ENCODE peak calls at places on chromosomes 13 and 19, in five cellular contexts. U is AG04450, P is endodermal cell, T is heart left ventricle, R is left ventricle myocardium inferior. Z is an unnamed sample.
A peak's percentile ranks its signal among the peaks of the same experiment; 100 is the strongest.

GRCh38 chr19:3404324-3405260 is 38.2 kb downstream of the NFIC start:
- DNase-seq in R (peak; percentile 89), U (peak; percentile 81), P (peak; percentile 60), T (peak; percentile 92), Z (peak; percentile 90)

GRCh38 chr13:99165753-99166587 is 34.7 kb upstream of the UBAC2 start:
- DNase-seq in U (no peak), R (no peak), T (no peak), P (no peak), Z (no peak)

GRCh38 chr19:46731007-46731501 is 14.1 kb upstream of the PRKD2 start:
- DNase-seq in P (no peak), U (peak; percentile 59), T (peak; percentile 77), R (no peak), Z (peak; percentile 94)

GRCh38 chr19:4993683-4994082 is 24.8 kb downstream of the KDM4B start:
- DNase-seq in U (no peak), R (no peak), T (no peak), P (no peak), Z (no peak)

GRCh38 chr19:38059897-38060296 is 152.9 kb downstream of the SIPA1L3 start:
- DNase-seq in U (no peak), P (no peak), T (no peak), R (no peak), Z (no peak)

GRCh38 chr19:406999-407491 is 1.9 kb downstream of the C2CD4C start:
- DNase-seq in R (no peak), P (peak; percentile 50), U (no peak), T (peak; percentile 52), Z (no peak)

GRCh38 chr13:35557475-35557874 is 81.0 kb upstream of the MAB21L1 start:
- DNase-seq in P (no peak), T (no peak), R (no peak), U (no peak), Z (no peak)

GRCh38 chr19:50711805-50712204 is 7.8 kb downstream of the SHANK1 start:
- DNase-seq in T (no peak), R (no peak), U (no peak), P (no peak), Z (no peak)

GRCh38 chr19:38913958-38914357 is 2.0 kb upstream of the CCER2 start:
- DNase-seq in T (no peak), U (no peak), R (no peak), P (no peak), Z (no peak)

GRCh38 chr13:45873491-45874360 is 22.2 kb upstream of the SIAH3 start:
- DNase-seq in P (peak; percentile 56), R (no peak), T (no peak), U (no peak), Z (peak; percentile 26)

GRCh38 chr13:43095771-43096719 is 72.7 kb downstream of the DNAJC15 start:
- DNase-seq in U (no peak), P (no peak), R (no peak), T (no peak), Z (no peak)

GRCh38 chr13:95404141-95404882 is 103.1 kb upstream of the ABCC4 start:
- DNase-seq in R (peak; percentile 79), U (peak; percentile 55), T (peak; percentile 90), P (peak; percentile 95), Z (peak; percentile 79)

GRCh38 chr13:33494596-33495214 is 209.2 kb upstream of the STARD13 start:
- DNase-seq in T (no peak), R (peak; percentile 17), U (peak; percentile 84), P (no peak), Z (peak; percentile 93)

GRCh38 chr19:52345162-52345561 is 9.1 kb downstream of the ZNF610 start:
- DNase-seq in T (no peak), U (no peak), P (no peak), R (no peak), Z (no peak)

DNA sequence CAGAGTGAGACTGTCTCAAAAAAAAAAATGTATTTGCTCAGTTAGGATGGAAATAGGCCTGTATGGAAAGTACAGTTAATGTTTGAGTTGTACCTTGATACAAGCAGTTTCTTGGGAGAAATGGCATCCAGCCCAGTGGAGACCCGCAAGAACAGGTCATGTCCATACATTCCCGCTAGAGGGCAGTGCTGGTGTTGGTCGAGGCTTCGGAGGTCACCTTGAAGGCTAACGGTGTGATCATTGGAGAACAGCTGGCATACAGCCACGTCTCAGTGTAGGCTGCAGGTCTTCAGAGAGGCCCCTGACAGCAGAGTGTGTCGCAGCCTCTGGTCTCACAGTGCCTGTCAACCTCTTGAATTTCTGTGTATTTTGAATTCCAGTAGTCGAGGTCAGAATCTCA is 7.5 kb downstream of the ZNF610 start:
- DNase-seq in R (peak; percentile 20), U (no peak), P (peak; percentile 91), T (no peak), Z (no peak)
- TF ChIP-seq CTCF in R (peak; percentile 72), U (peak; percentile 20), P (peak; percentile 87), T (peak; percentile 52), Z (peak; percentile 35)

DNA sequence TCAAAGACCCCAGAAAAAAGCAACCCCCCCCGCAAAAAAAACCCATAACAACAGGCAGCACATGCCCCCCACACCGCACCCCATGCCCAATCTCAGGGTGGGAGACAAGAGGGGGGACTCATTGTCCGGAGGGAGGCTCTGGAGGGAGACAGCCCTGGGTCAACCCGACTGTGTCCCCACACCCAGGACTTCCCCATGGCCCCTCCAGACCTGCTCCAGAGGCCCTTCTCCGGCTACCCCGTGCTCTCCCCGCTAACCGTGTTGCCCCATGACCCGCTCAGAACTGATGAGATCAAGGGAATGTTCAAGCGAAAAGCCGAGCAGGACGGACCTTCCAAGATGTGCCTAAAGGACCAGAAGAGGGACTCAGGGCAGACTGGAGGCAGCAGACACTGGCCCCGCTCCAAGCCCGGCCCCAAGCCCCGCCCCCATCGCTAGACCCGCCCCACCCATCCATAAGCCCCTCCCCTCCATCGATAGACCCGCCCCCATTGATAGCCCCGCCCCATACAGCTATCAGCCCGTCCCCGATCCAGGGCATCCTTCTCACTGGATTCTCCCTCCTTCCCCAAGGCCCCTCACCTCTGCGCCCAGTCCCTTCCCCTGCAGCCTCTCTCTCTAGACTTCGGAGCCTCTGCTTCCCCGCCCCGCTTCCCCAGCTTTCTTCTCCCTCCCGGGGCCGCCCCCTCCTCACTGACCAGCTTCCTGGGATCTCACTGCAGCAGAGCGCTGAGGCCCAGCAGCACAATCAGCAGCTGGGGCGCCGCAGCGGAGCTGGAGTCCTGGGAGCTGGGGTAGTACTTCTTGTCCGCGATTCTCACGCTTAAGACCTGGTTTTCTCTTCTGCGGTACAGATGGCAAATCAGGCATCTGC is 2.2 kb downstream of the BST2 start:
- DNase-seq in U (no peak), T (peak; percentile 65), R (no peak), P (peak; percentile 96), Z (no peak)
- H3K4me3 ChIP-seq in U (no peak overlapping the region), T (peak overlapping the region; percentile 55), R (peak overlapping the region; percentile 71), P (peak overlapping the region; percentile 98), Z (no peak overlapping the region)

GRCh38 chr19:41957161-41957837 is 1.8 kb downstream of the RABAC1 start:
- DNase-seq in P (no peak), U (no peak), T (no peak), R (no peak), Z (no peak)
- TF ChIP-seq CTCF in P (no peak), U (no peak), T (no peak), R (no peak), Z (no peak)

GRCh38 chr13:44373247-44373600 is 400 bp upstream of the SERP2 start:
- DNase-seq in U (no peak), P (peak; percentile 67), T (no peak), R (no peak), Z (no peak)
- H3K4me3 ChIP-seq in U (peak overlapping the region; percentile 60), P (peak overlapping the region; percentile 65), T (peak overlapping the region; percentile 69), R (peak overlapping the region; percentile 85), Z (peak overlapping the region; percentile 37)

GRCh38 chr13:28796938-28797257 is 23.2 kb upstream of the MTUS2 start:
- DNase-seq in P (no peak), T (no peak), R (no peak), U (no peak), Z (no peak)
- TF ChIP-seq CTCF in P (no peak), T (no peak), R (no peak), U (no peak), Z (no peak)

GRCh38 chr19:8004723-8005513 is 523 bp downstream of the ELAVL1 start:
- DNase-seq in T (no peak), R (no peak), P (no peak), U (no peak), Z (peak; percentile 12)

GRCh38 chr19:8005534-8006256 is at the start of gene ELAVL1:
- DNase-seq in R (peak; percentile 92), P (peak; percentile 94), U (peak; percentile 50), T (peak; percentile 96), Z (peak; percentile 86)

GRCh38 chr19:8001995-8002849 is 3.2 kb downstream of the ELAVL1 start:
- DNase-seq in P (peak; percentile 99), U (peak; percentile 43), R (peak; percentile 84), T (peak; percentile 91), Z (peak; percentile 82)

GRCh38 chr19:8001651-8001994 is 3.8 kb downstream of the ELAVL1 start:
- DNase-seq in U (no peak), P (no peak), T (no peak), R (no peak), Z (no peak)

DNA sequence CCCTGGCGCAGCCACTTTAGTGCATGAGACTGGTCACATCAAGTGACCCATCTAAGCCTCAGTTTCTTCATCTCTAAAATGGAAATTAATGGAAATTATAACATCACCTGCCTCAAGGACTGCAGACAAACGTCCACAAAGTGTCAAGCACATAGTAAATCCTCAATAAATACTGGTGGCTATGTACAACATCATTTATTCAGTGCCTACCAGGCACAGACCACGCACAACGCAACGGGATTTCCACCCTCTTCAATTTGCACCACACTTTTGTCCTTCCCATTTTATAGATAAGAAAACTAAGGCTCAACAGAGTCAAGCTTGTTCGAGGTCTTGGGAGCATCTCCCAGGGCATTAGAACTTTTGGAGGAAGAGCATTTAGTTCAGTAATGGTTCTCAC is 1.4 kb downstream of the ELAVL1 start:
- DNase-seq in P (no peak), U (no peak), T (no peak), R (no peak), Z (no peak)
- H3K4me3 ChIP-seq in P (peak overlapping the region; percentile 98), U (peak overlapping the region; percentile 78), T (peak overlapping the region; percentile 80), R (peak overlapping the region; percentile 89), Z (peak overlapping the region; percentile 73)

Z was measured in astrocyte of the spinal cord.